ENCODE peak calls at places on chromosomes 4 and X, in eight cellular contexts. Q is PC-9, I is psoas muscle, E is heart right ventricle, U is right cardiac atrium, W is ovary, R is cardiac muscle cell, G is upper lobe of right lung. O is an unnamed sample. For H3K27me3, the result is how much of the 10 kb centered on the place peaks cover.

GRCh38 chr4:145868637-145869409 is 69.8 kb downstream of the ZNF827 start:
- DNase-seq in U (no peak), G (no peak), Q (no peak), I (no peak), W (no peak), E (no peak), R (peak), O (no peak)

GRCh38 chrX:153766098-153766817 is 2.2 kb downstream of the PLXNB3 start:
- DNase-seq in I (peak), E (peak), W (peak), Q (peak), G (peak), R (peak), U (peak), O (peak)

GRCh38 chr4:86825511-86825910 is 23.7 kb downstream of the SLC10A6 start:
- DNase-seq in Q (no peak), R (no peak), E (no peak), U (no peak), I (no peak), W (no peak), G (no peak), O (no peak)

GRCh38 chrX:107818900-107819521 is 6.7 kb upstream of the MID2 start:
- DNase-seq in U (no peak), W (no peak), G (no peak), I (no peak), Q (no peak), R (no peak), E (no peak), O (no peak)

GRCh38 chr4:74624351-74625151 is 169.8 kb downstream of the BTC start:
- DNase-seq in R (peak), Q (no peak), W (no peak), E (no peak), G (no peak), I (no peak), U (no peak), O (no peak)

GRCh38 chrX:8988456-8988855 is 45.5 kb downstream of the FAM9B start:
- DNase-seq in I (no peak), G (no peak), U (peak), R (peak), E (peak), W (peak), Q (no peak), O (peak)

GRCh38 chr4:115159141-115159540 is 45.7 kb upstream of the NDST4 start:
- DNase-seq in G (no peak), I (no peak), U (no peak), W (no peak), Q (no peak), E (no peak), R (no peak), O (no peak)

GRCh38 chr4:55363618-55364420 is 17.8 kb downstream of the SRD5A3 start:
- DNase-seq in U (no peak), E (no peak), I (no peak), G (no peak), R (no peak), W (no peak), Q (no peak), O (no peak)

GRCh38 chrX:110145854-110146253 is 142.9 kb downstream of the TMEM164 start:
- DNase-seq in I (no peak), G (no peak), R (peak), Q (no peak), W (peak), E (no peak), U (no peak), O (no peak)

GRCh38 chr4:4455199-4455865 is 68.4 kb downstream of the NSG1 start:
- DNase-seq in Q (no peak), I (no peak), W (no peak), R (no peak), G (no peak), E (no peak), U (no peak), O (no peak)

GRCh38 chrX:153408871-153409351 is 2.4 kb upstream of the ZFP92 start:
- DNase-seq in Q (no peak), W (no peak), G (no peak), I (no peak), E (no peak), R (no peak), U (no peak), O (no peak)

GRCh38 chr4:15006416-15007024 is 4.2 kb downstream of the CPEB2 start:
- DNase-seq in G (no peak), R (peak), I (no peak), W (no peak), E (no peak), U (no peak), Q (no peak), O (no peak)

GRCh38 chrX:131840799-131841495 is 182.2 kb upstream of the STK26 start:
- DNase-seq in W (no peak), U (no peak), G (no peak), E (no peak), I (no peak), R (no peak), Q (no peak), O (no peak)

GRCh38 chr4:20351360-20352171 is 99.9 kb downstream of the SLIT2 start:
- DNase-seq in W (no peak), Q (no peak), R (no peak), I (no peak), U (no peak), E (no peak), G (no peak), O (no peak)

GRCh38 chr4:168734703-168735688 is 238.1 kb downstream of the PALLD start:
- DNase-seq in I (no peak), G (no peak), W (no peak), U (no peak), R (no peak), E (no peak), Q (no peak), O (no peak)

GRCh38 chrX:134999469-134999868 is 8.7 kb downstream of the SMIM10 start:
- DNase-seq in U (no peak), E (no peak), G (no peak), W (no peak), I (no peak), Q (no peak), R (peak), O (no peak)

GRCh38 chrX:112997991-112998390 is 157.4 kb upstream of the AMOT start:
- DNase-seq in W (no peak), Q (no peak), I (no peak), U (no peak), R (no peak), G (no peak), E (no peak), O (no peak)

GRCh38 chr4:2977116-2978097 is 14.0 kb downstream of the GRK4 start:
- DNase-seq in W (no peak), E (no peak), I (no peak), R (peak), G (no peak), Q (no peak), U (no peak), O (no peak)

GRCh38 chrX:78456909-78457308 is 129.5 kb upstream of the CYSLTR1 start:
- DNase-seq in W (no peak), E (no peak), Q (no peak), I (no peak), U (no peak), G (no peak), R (no peak), O (no peak)

GRCh38 chr4:113958766-113959540 is 20.5 kb downstream of the ARSJ start:
- DNase-seq in W (no peak), E (no peak), U (no peak), I (no peak), R (peak), G (no peak), Q (no peak), O (no peak)

GRCh38 chrX:86133761-86134160 is 14.5 kb upstream of the DACH2 start:
- DNase-seq in W (no peak), I (no peak), G (no peak), Q (no peak), U (no peak), E (no peak), R (peak), O (no peak)

GRCh38 chr4:33924239-33924638 is 2320.1 kb downstream of the ARAP2 start:
- DNase-seq in Q (no peak), W (no peak), I (no peak), E (no peak), R (peak), G (no peak), U (no peak), O (no peak)

GRCh38 chrX:7435822-7436221 is 287.9 kb upstream of the PUDP start:
- DNase-seq in G (no peak), U (no peak), R (no peak), Q (no peak), E (no peak), I (no peak), W (no peak), O (no peak)

GRCh38 chr4:176588436-176588835 is 204.3 kb downstream of the VEGFC start:
- DNase-seq in U (no peak), G (no peak), W (no peak), E (no peak), I (no peak), R (no peak), Q (no peak), O (no peak)

GRCh38 chr4:27010334-27010940 is 149.8 kb downstream of the STIM2 start:
- DNase-seq in E (peak), W (peak), R (peak), I (peak), G (peak), Q (peak), U (peak), O (peak)

GRCh38 chr4:183906736-183907651 is 1.9 kb downstream of the STOX2 start:
- DNase-seq in R (peak), E (peak), U (peak), G (peak), Q (no peak), I (no peak), W (peak), O (no peak)
- H3K27me3 ChIP-seq in R (under half), E (under half), U (under half), G (under half), Q (under half), I (under half), W (under half), O (under half)

DNA sequence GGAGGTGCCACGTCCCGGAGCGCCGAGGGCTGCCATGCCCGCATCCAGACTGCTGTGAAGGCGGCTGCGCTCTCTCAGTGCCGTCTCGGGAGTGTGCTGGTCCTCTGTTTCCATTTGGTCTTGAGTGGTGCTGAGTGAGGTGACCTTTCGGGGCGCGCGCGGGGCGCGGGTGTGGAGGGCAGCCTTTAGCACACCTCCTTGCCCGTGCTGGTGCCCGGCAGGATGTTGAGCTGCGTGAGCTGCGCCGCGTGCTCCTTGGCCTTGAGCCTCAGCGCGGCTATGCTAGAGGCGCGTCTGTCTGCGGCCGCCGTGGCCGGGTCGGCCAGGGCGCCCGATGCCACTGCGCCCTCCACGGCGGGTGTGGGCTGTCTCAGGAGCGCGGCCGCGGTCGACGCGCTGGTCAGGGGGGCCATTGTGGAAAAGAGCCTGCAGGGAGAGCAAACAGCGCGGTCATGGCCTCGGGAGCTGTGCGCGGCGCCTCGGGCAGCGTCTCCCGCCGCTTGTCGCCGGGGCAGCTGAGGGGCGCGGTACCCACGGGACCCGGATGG is 11.2 kb downstream of the ARX start:
- DNase-seq in R (no peak), E (no peak), G (no peak), Q (no peak), W (peak), U (no peak), I (no peak), O (no peak)
- H3K4me3 ChIP-seq in R (peak), E (no peak), G (no peak), Q (no peak), W (peak), U (no peak), I (peak), O (no peak)

GRCh38 chr4:1463088-1463926 is 57.1 kb upstream of the NKX1-1 start:
- DNase-seq in I (no peak), Q (no peak), R (peak), U (no peak), W (no peak), G (peak), E (no peak), O (peak)

GRCh38 chr4:1459664-1460511 is 53.6 kb upstream of the NKX1-1 start:
- DNase-seq in G (peak), I (no peak), Q (no peak), W (no peak), E (no peak), U (no peak), R (no peak), O (peak)

GRCh38 chr4:1462009-1462767 is 55.9 kb upstream of the NKX1-1 start:
- DNase-seq in G (peak), W (no peak), Q (no peak), U (no peak), R (no peak), E (no peak), I (no peak), O (no peak)

GRCh38 chr4:1462768-1463075 is 56.5 kb upstream of the NKX1-1 start:
- DNase-seq in E (no peak), U (no peak), Q (no peak), W (no peak), I (no peak), R (no peak), G (peak), O (peak)

DNA sequence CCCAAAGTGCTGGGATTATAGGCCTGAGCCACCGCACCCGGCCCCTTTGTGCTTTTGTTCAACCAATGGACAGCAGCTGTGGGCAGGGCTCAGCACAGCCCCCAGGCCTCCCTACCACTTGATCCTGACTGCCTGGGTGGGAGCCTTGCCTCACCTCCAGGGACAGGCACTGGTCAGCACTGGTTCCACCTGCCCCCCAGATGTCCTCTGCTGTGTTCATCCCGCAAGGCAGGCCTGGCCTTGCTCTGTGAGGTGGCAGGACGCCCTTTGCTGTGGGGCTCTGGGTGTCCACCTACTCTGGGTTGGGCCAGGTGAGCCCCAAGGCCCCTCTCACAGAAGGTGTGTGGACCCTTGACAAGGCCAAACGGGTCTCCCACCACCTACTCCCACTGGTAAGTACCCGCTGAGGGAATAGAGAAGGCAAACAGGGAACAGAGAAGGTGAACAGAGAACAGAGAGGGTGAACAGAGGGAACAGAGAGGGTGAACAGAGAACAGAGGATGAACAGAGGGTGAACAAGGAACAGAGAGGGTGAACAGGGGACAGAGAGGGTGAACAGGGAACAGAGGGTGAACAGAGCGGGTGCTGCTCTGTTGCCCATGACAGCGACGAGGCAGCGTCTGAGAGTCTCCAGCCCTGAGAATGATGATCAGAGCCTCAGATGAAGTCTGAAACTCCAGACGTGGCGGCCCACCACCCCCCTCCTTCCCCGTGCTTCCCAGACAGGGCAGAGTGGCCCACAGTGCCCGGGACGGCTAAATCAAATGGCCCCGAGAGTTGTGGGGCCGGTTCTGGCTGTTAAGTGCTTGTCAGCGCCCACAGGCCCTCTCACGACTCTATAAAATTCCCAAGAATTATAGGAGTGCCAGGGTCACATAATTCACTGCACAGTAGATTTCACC is 55.0 kb upstream of the NKX1-1 start:
- DNase-seq in G (peak), Q (no peak), E (no peak), W (no peak), U (no peak), I (no peak), R (no peak), O (peak)
- H3K27me3 ChIP-seq in G (half or more), Q (half or more), E (half or more), W (under half), U (under half), I (under half), R (under half), O (half or more)

DNA sequence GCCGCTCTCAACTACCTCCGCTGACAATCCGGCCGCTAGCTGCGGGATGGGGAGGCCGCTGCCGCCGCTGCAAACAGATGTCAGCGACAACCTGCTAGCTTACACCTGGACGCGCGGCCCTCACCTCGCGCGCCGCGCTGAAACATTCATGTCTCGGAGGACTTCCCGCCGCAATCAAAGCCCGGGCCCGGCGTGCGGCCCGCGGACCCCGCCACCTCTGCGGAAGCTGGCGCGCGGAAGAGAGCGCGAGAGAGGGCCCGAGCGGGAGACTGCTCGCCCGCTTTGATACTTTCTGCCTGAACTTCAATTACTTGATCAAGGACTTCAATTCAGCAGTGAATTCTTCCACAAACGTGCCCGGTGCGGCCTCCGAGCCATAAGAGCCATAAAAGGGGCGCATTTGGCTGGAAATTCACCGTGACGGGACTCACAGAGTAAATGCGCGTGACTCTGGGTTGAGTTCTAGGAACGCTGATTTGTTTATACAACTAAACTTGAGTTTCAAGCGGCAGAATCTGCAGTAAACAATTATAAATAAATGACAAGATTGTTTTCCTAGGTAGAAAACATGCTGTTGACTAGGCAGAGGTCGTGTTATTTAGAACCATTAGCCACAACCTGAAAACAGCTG is 108.2 kb downstream of the ANTXR2 start:
- DNase-seq in R (no peak), I (no peak), W (no peak), Q (no peak), U (no peak), E (no peak), G (no peak), O (peak)
- H3K4me3 ChIP-seq in R (no peak), I (peak), W (no peak), Q (no peak), U (no peak), E (no peak), G (no peak), O (no peak)

GRCh38 chr4:1409806-1410425 is 3.7 kb upstream of the NKX1-1 start:
- DNase-seq in W (no peak), U (no peak), R (no peak), I (peak), Q (no peak), G (peak), E (no peak), O (peak)
- H3K27me3 ChIP-seq in W (under half), U (under half), R (half or more), I (under half), Q (under half), G (half or more), E (half or more), O (half or more)

DNA sequence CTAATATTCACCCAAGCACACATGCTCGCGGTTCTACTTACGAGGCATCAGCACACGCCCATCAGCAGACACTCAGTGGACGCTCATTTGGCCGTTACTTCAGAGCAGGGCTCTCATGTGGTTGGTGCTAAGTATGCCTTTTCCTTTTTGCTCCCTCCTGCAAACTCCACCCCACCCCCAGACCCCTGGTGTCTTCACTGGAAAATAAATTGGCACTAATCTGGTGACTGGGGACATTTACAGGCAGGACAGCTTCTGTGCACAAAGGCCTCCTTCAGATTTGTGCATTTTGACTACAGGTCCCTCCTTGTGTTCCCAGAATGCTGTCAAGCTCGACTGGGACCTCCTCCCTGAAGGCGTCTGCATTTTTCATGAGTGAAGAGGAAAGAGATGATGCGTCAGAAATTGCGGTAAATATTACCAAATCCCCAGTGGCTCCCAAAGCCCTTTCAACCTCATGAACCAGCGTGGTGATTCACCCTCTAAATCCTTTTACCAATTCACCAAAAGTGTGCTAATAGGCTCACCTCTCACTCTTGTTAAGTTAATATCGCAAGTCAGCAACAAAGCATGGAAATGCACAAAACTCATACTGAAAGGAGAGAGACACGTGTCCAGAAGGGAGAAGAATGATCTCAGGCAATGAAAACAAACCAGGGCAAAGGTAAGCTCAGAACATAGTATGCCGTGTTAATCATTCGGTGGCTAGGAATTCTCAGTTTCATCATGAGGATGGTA is 119.0 kb downstream of the NKX6-1 start:
- DNase-seq in W (no peak), I (no peak), G (no peak), E (no peak), Q (peak), R (peak), U (no peak), O (no peak)
- H3K4me3 ChIP-seq in W (no peak), I (no peak), G (no peak), E (no peak), Q (no peak), R (no peak), U (no peak), O (no peak)

DNA sequence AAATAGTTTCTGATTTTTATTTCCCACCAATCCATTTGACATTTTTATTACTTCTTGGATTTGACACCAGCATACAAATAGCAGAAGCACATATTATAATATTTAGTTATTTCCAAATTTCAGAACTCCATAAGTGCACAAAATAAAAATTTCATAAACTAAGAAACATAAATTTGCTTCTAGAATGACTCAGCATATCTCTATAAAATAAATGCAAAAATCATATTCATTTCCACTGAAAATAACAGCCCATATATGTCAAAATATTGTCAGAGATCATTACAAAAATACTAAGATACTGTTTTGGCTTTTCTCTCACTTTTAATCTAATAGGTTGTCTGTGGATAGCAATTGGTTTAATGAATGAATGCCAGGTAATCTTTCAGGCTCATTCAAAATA is 1654.2 kb downstream of the PCDH19 start:
- DNase-seq in I (no peak), Q (no peak), R (no peak), U (no peak), G (no peak), E (no peak), W (no peak), O (no peak)
- H3K27me3 ChIP-seq in I (under half), Q (under half), R (under half), U (under half), G (under half), E (under half), W (under half), O (under half)

GRCh38 chrX:40546870-40547269 is 33.9 kb upstream of the ATP6AP2 start:
- DNase-seq in R (no peak), W (no peak), E (no peak), U (no peak), Q (no peak), G (no peak), I (no peak), O (no peak)

GRCh38 chrX:40542972-40543371 is 37.8 kb upstream of the ATP6AP2 start:
- DNase-seq in U (no peak), Q (no peak), E (no peak), W (no peak), R (no peak), G (no peak), I (no peak), O (no peak)

GRCh38 chrX:40542208-40542607 is 38.6 kb upstream of the ATP6AP2 start:
- DNase-seq in R (no peak), I (no peak), E (no peak), W (no peak), U (no peak), Q (no peak), G (no peak), O (no peak)

GRCh38 chrX:40543661-40544328 is 37.0 kb upstream of the ATP6AP2 start:
- DNase-seq in W (no peak), E (no peak), Q (peak), U (no peak), I (no peak), G (no peak), R (peak), O (no peak)

GRCh38 chrX:40544343-40545250 is 36.2 kb upstream of the ATP6AP2 start:
- DNase-seq in Q (no peak), W (no peak), G (no peak), U (no peak), R (peak), E (no peak), I (no peak), O (no peak)
- H3K4me3 ChIP-seq in Q (no peak), W (no peak), G (no peak), U (no peak), R (no peak), E (no peak), I (peak), O (no peak)